ENCODE peak calls at places on chromosomes 4 and X, in six cellular contexts. X is MM.1S, M is Peyer's patch, H is K562, Q is fibroblast of lung, B is mammary epithelial cell. N is an unnamed sample.

GRCh38 chr4:167885872-167886271 is 206.5 kb upstream of the ANXA10 start:
- DNase-seq in X (no peak), B (peak; percentile 30), M (no peak), Q (peak; percentile 36), H (no peak), N (peak; percentile 8)

GRCh38 chr4:86595426-86595805 is 1.3 kb downstream of the PTPN13 start:
- DNase-seq in H (no peak), M (no peak), B (peak; percentile 44), X (no peak), Q (no peak), N (peak; percentile 67)

GRCh38 chr4:168765726-168766125 is 244.3 kb downstream of the CBR4 start:
- DNase-seq in Q (peak; percentile 79), H (no peak), M (peak; percentile 74), X (no peak), B (peak; percentile 75), N (peak; percentile 45)

GRCh38 chrX:47817421-47817820 is 19.3 kb upstream of the ZNF81 start:
- DNase-seq in X (no peak), B (no peak), Q (no peak), H (peak; percentile 73), M (no peak), N (no peak)

GRCh38 chr4:7827566-7827965 is 112.1 kb downstream of the AFAP1 start:
- DNase-seq in B (no peak), Q (no peak), H (no peak), M (no peak), X (no peak), N (no peak)

GRCh38 chr4:4504783-4505182 is 37.1 kb downstream of the STX18 start:
- DNase-seq in M (no peak), X (no peak), Q (no peak), B (no peak), H (no peak), N (no peak)

GRCh38 chr4:172055046-172055445 is 241.8 kb downstream of the GALNTL6 start:
- DNase-seq in B (no peak), X (peak; percentile 67), Q (no peak), M (no peak), H (no peak), N (no peak)

GRCh38 chr4:184763150-184763780 is 29.4 kb upstream of the CENPU start:
- DNase-seq in Q (peak; percentile 12), M (no peak), X (no peak), H (no peak), B (no peak), N (no peak)

GRCh38 chr4:52660643-52661042 is 1.5 kb upstream of the USP46 start:
- DNase-seq in M (no peak), X (no peak), H (no peak), Q (no peak), B (no peak), N (no peak)

GRCh38 chr4:8328866-8329559 is 59.5 kb downstream of the HTRA3 start:
- DNase-seq in Q (no peak), X (no peak), H (no peak), M (no peak), B (no peak), N (no peak)

GRCh38 chr4:7041851-7042696 is 1.1 kb upstream of the TADA2B start:
- DNase-seq in B (no peak), Q (no peak), X (no peak), M (peak; percentile 66), H (peak; percentile 53), N (peak; percentile 47)

GRCh38 chr4:185738851-185739250 is 73.1 kb downstream of the SORBS2 start:
- DNase-seq in B (no peak), H (no peak), M (no peak), Q (no peak), X (no peak), N (peak; percentile 30)

GRCh38 chr4:145843651-145844050 is 95.0 kb downstream of the ZNF827 start:
- DNase-seq in B (no peak), X (no peak), M (no peak), Q (no peak), H (no peak), N (no peak)

GRCh38 chr4:73853246-73853704 is at the start of gene PF4V1:
- DNase-seq in B (no peak), H (no peak), Q (no peak), X (no peak), M (peak; percentile 50), N (no peak)

GRCh38 chr4:38279650-38280322 is 319.6 kb downstream of the PTTG2 start:
- DNase-seq in M (peak; percentile 91), Q (no peak), X (no peak), H (no peak), B (peak; percentile 14), N (peak; percentile 49)

GRCh38 chr4:79576480-79576803 is 168.4 kb upstream of the GK2 start:
- DNase-seq in M (no peak), Q (peak; percentile 57), H (peak; percentile 27), B (peak; percentile 9), X (peak; percentile 55), N (peak; percentile 52)

GRCh38 chrX:47958943-47959342 is 44.8 kb downstream of the ZNF182 start:
- DNase-seq in M (no peak), Q (no peak), H (peak; percentile 11), B (no peak), X (no peak), N (peak; percentile 1)

GRCh38 chrX:52574416-52575275 is 57.8 kb upstream of the XAGE1B start:
- DNase-seq in Q (peak; percentile 61), X (peak; percentile 31), H (peak; percentile 31), M (peak; percentile 55), B (peak; percentile 46), N (peak; percentile 53)

GRCh38 chrX:105460366-105460765 is 239.9 kb upstream of the TEX13A start:
- DNase-seq in M (no peak), H (no peak), Q (peak; percentile 78), B (peak; percentile 67), X (no peak), N (peak; percentile 25)

GRCh38 chr4:78669453-78669852 is 106.7 kb upstream of the BMP2K start:
- DNase-seq in Q (no peak), H (peak; percentile 61), M (no peak), B (no peak), X (no peak), N (no peak)

GRCh38 chrX:47743504-47743903 is 84.5 kb upstream of the UXT start:
- DNase-seq in M (no peak), Q (peak; percentile 27), X (no peak), H (no peak), B (peak; percentile 12), N (peak; percentile 6)

GRCh38 chrX:153511784-153512500 is 5.5 kb upstream of the ATP2B3 start:
- DNase-seq in B (no peak), H (no peak), M (no peak), Q (no peak), X (no peak), N (no peak)

DNA sequence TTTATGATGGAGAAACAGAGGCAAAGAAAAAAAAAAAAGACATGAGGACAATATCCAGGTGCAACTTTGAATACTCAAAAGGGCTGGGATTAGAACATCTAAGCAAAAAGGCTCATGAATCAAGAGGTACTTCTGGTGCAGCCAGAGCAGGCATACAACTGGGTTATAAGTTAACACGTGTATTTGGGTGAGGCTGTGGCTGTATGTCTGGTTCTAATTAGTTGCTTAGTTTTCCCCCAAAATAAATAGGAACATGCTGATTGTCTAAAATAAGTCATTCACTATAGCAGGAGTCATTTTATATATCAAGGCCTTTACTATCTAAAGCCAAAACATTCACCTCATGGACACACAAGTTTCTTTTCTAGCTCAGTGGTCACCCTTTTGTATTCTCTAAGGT is 20.2 kb downstream of the NHS start:
- DNase-seq in B (no peak), H (no peak), M (no peak), X (no peak), Q (no peak), N (no peak)
- TF ChIP-seq CTCF in B (no peak), H (no peak), M (no peak), X (no peak), Q (no peak), N (no peak)

GRCh38 chr4:156901871-156902270 is 69.7 kb downstream of the PDGFC start:
- DNase-seq in H (no peak), M (no peak), X (no peak), B (no peak), Q (no peak), N (no peak)
- H3K4me3 ChIP-seq in H (no peak overlapping the region), M (no peak overlapping the region), X (no peak overlapping the region), B (no peak overlapping the region), Q (no peak overlapping the region), N (no peak overlapping the region)

GRCh38 chr4:19030048-19030447 is 1008.5 kb upstream of the LCORL start:
- DNase-seq in B (no peak), X (no peak), Q (no peak), M (no peak), H (no peak), N (no peak)

GRCh38 chr4:19024047-19024446 is 1002.5 kb upstream of the LCORL start:
- DNase-seq in H (no peak), X (no peak), B (no peak), M (no peak), Q (no peak), N (no peak)

GRCh38 chr4:19025031-19025430 is 1003.5 kb upstream of the LCORL start:
- DNase-seq in M (no peak), B (peak; percentile 9), H (no peak), Q (no peak), X (no peak), N (peak; percentile 10)

GRCh38 chr4:19030536-19030935 is 1009.0 kb upstream of the LCORL start:
- DNase-seq in Q (no peak), B (no peak), H (no peak), M (no peak), X (no peak), N (no peak)

GRCh38 chr4:19026281-19026680 is 1004.7 kb upstream of the LCORL start:
- DNase-seq in B (peak; percentile 14), M (no peak), X (no peak), H (no peak), Q (peak; percentile 11), N (no peak)
- TF ChIP-seq CTCF in B (no peak), M (no peak), X (no peak), H (no peak), Q (no peak), N (no peak)

GRCh38 chr4:165464338-165464737 is 85.5 kb downstream of the CPE start:
- DNase-seq in M (no peak), X (no peak), H (no peak), Q (no peak), B (no peak), N (no peak)

GRCh38 chr4:165458451-165458850 is 79.6 kb downstream of the CPE start:
- DNase-seq in Q (peak; percentile 17), B (no peak), M (no peak), H (no peak), X (no peak), N (no peak)

GRCh38 chr4:165457793-165458192 is 79.0 kb downstream of the CPE start:
- DNase-seq in X (no peak), H (no peak), Q (no peak), M (no peak), B (no peak), N (no peak)

GRCh38 chr4:165462009-165462408 is 83.2 kb downstream of the CPE start:
- DNase-seq in B (no peak), Q (no peak), X (no peak), H (no peak), M (no peak), N (no peak)

DNA sequence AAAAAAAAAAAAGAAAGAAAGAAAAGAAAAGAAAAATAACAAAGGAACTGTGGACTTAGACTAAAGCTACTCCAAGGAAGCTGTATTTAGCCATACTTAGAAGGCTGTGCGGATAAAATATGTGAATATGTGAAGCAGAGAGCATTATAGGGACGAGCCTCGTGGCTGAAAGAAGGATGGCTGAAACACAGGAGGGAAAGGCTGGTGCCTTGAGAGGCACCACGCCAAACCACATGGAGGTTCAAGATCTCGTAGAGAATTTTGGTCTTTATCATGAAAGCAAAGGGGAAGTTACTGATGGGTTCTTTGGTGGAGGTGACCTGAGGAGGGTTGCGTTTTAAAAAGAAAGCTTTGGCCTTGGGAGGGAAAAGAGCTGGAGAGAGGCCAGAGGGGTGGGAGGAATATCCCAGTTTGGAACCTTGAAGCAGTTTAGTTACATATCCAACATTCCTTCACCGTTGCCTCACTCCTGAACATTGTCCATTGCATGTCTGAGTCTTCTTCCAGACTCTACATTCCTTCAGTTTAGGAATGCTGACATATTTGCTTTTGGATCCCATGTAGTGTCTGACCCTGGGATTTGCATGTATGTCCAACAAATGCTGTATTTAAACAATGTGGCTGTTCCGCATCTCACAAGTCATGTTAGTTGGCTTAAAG is 82.5 kb downstream of the CPE start:
- DNase-seq in Q (peak; percentile 27), X (no peak), M (no peak), B (no peak), H (no peak), N (peak; percentile 48)
- H3K4me3 ChIP-seq in Q (no peak overlapping the region), X (no peak overlapping the region), M (no peak overlapping the region), B (no peak overlapping the region), H (no peak overlapping the region), N (no peak overlapping the region)